ENCODE peak calls at places on chromosomes 7 and 10, in four cellular contexts. E is heart left ventricle; W is SK-N-SH; U is CD8-positive, alpha-beta T cell. N is an unnamed sample.

GRCh38 chr10:28892818-28893547 is 215.7 kb downstream of the BAMBI start:
- DNase-seq in E (no peak), W (no peak), U (no peak), N (no peak)

GRCh38 chr10:29443745-29444523 is 155.1 kb downstream of the LYZL1 start:
- DNase-seq in E (no peak), W (no peak), U (no peak), N (no peak)

GRCh38 chr10:48611133-48611532 is 6.3 kb upstream of the ARHGAP22 start:
- DNase-seq in E (no peak), W (no peak), U (no peak), N (no peak)

GRCh38 chr7:121744877-121745276 is 128.1 kb upstream of the PTPRZ1 start:
- DNase-seq in E (no peak), W (no peak), U (no peak), N (no peak)

GRCh38 chr10:72719941-72720592 is 28.1 kb downstream of the MCU start:
- DNase-seq in E (no peak), W (no peak), U (no peak), N (no peak)

GRCh38 chr10:93854985-93855384 is 38.8 kb upstream of the SLC35G1 start:
- DNase-seq in E (no peak), W (no peak), U (no peak), N (no peak)

GRCh38 chr7:105268056-105268455 is 120.7 kb downstream of the SRPK2 start:
- DNase-seq in E (no peak), W (peak), U (peak), N (no peak)

GRCh38 chr10:76036410-76036940 is 605.1 kb downstream of the LRMDA start:
- DNase-seq in E (peak), W (peak), U (no peak), N (peak)

GRCh38 chr7:42151309-42151708 is 85.7 kb downstream of the GLI3 start:
- DNase-seq in E (no peak), W (no peak), U (no peak), N (no peak)

GRCh38 chr10:69107667-69108066 is 16.3 kb upstream of the VPS26A start:
- DNase-seq in E (no peak), W (no peak), U (no peak), N (no peak)

GRCh38 chr10:122853665-122854313 is 8.1 kb upstream of the CUZD1 start:
- DNase-seq in E (no peak), W (no peak), U (no peak), N (no peak)

DNA sequence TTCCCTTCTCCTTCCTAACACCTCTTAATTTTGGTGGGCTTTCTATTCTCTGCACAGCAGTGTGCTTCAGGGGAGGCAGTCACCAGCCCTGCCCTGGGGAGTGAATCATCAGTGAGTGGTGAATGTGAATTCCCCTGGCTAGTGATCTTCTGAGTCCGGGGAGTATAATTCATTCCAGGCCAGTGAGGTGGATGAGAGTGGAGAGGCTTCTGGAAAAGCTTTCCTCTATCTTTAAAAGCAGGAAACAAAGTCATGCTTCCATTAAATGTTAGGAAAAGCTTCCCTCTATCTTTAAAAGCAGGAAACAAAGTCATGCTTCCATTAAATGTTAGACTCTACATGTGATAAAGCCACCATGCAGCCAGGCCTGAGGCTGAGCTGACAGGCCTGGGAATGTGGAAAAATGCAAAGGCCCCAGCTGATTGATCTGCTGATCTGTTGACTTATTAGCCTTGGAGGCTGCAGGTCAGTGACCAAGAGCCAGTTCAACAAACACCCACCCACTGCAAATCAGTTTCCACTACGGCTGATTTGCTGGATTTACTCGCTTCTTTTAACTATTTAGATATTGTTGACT is 25.4 kb upstream of the ITGB1 start:
- DNase-seq in E (no peak), W (peak), U (peak), N (no peak)
- TF ChIP-seq CTCF in E (no peak), W (no peak), U (no peak), N (no peak)

DNA sequence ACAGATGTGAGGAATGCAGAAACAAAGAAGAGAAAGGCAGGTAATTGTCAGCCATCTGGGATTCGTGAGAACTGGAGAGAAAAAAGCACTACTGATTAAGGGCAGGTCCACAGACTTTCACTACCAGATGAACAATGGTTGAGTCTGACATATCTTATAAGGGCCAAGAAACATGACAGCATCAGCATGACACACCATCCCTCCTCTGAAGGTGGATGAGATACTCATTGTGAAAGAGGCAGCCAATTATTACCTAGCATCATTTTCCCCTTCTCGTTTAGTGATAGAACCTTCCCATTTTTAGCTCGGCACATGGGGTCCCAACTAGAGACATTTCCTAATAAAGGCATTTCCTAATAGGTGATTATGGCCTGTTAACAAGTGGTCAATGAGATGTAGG is 19.2 kb upstream of the MET start:
- DNase-seq in E (no peak), W (no peak), U (no peak), N (no peak)
- TF ChIP-seq CTCF in E (no peak), W (no peak), U (no peak), N (no peak)

GRCh38 chr7:29764227-29764626 is 42.1 kb upstream of the WIPF3 start:
- DNase-seq in E (no peak), W (peak), U (no peak), N (no peak)
- TF ChIP-seq CTCF in E (no peak), W (no peak), U (no peak), N (no peak)

GRCh38 chr10:19683965-19684364 is 132.3 kb upstream of the PLXDC2 start:
- DNase-seq in E (no peak), W (no peak), U (no peak), N (no peak)
- TF ChIP-seq CTCF in E (no peak), W (peak), U (no peak), N (no peak)

DNA sequence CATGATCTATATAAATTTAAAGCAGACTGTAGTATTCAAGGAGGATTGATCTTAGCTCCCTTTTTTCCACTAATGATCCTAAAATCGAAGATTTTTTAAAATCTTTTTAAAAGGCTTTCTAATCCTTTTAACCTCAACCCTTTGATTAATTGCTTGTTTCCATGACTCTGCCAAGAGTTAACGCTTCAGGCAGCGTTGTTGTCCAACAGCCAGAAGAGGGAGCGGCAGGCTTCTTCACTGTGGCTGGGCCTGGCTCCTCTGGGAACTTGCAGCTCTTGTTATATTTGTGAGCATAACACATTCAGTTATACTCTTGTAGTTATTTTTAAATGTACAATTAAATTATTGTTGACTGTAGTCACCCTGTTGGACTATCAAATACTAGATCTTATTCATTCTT is 26.3 kb downstream of the CRCP start:
- DNase-seq in E (peak), W (peak), U (no peak), N (no peak)
- TF ChIP-seq CTCF in E (peak), W (peak), U (no peak), N (no peak)

N was measured in GM13977.